ENCODE peak calls at places on chromosomes 6 and 20, in ten cellular contexts. One of them, this sample, is unnamed.

GRCh38 chr20:8375898-8376297 is 243.8 kb downstream of the PLCB1 start:
- DNase-seq in activated naive CD8-positive, alpha-beta T cell treated with anti-CD3 and anti-CD28 coated beads, Interleukin-2, amount 50 U/mL, for 24 hours: no peak
- DNase-seq in EL: peak
- DNase-seq in NCI-H2081: no peak
- DNase-seq in cerebellar cortex: no peak
- DNase-seq in NCI-H2171 treated with DMSO at 0.1 percent for 48 hours: no peak
- DNase-seq in activated naive CD4-positive, alpha-beta T cell: no peak
- DNase-seq in GM03348: no peak
- DNase-seq in lower lobe of right lung: no peak
- DNase-seq in NCI-H1105 treated with DMSO at 0.1 percent for 48 hours: no peak
- DNase-seq in this sample: no peak

GRCh38 chr20:2816583-2817340 is 598 bp downstream of the TMEM239 start:
- DNase-seq in NCI-H2171 treated with DMSO at 0.1 percent for 48 hours: no peak
- DNase-seq in cerebellar cortex: no peak
- DNase-seq in lower lobe of right lung: no peak
- DNase-seq in GM03348: no peak
- DNase-seq in activated naive CD8-positive, alpha-beta T cell treated with anti-CD3 and anti-CD28 coated beads, Interleukin-2, amount 50 U/mL, for 24 hours: no peak
- DNase-seq in EL: no peak
- DNase-seq in NCI-H1105 treated with DMSO at 0.1 percent for 48 hours: no peak
- DNase-seq in NCI-H2081: no peak
- DNase-seq in activated naive CD4-positive, alpha-beta T cell: no peak
- DNase-seq in this sample: no peak

GRCh38 chr20:46543959-46544358 is 6.5 kb downstream of the OCSTAMP start:
- DNase-seq in lower lobe of right lung: no peak
- DNase-seq in NCI-H1105 treated with DMSO at 0.1 percent for 48 hours: no peak
- DNase-seq in NCI-H2081: no peak
- DNase-seq in GM03348: no peak
- DNase-seq in activated naive CD4-positive, alpha-beta T cell: no peak
- DNase-seq in activated naive CD8-positive, alpha-beta T cell treated with anti-CD3 and anti-CD28 coated beads, Interleukin-2, amount 50 U/mL, for 24 hours: no peak
- DNase-seq in EL: no peak
- DNase-seq in NCI-H2171 treated with DMSO at 0.1 percent for 48 hours: no peak
- DNase-seq in cerebellar cortex: no peak
- DNase-seq in this sample: no peak

GRCh38 chr6:90284236-90284744 is 12.4 kb downstream of the BACH2 start:
- DNase-seq in lower lobe of right lung: no peak
- DNase-seq in activated naive CD8-positive, alpha-beta T cell treated with anti-CD3 and anti-CD28 coated beads, Interleukin-2, amount 50 U/mL, for 24 hours: peak
- DNase-seq in GM03348: peak
- DNase-seq in NCI-H1105 treated with DMSO at 0.1 percent for 48 hours: no peak
- DNase-seq in EL: peak
- DNase-seq in cerebellar cortex: no peak
- DNase-seq in activated naive CD4-positive, alpha-beta T cell: peak
- DNase-seq in NCI-H2171 treated with DMSO at 0.1 percent for 48 hours: no peak
- DNase-seq in NCI-H2081: no peak
- DNase-seq in this sample: peak

GRCh38 chr20:60804918-60805631 is 447.0 kb upstream of the CDH4 start:
- DNase-seq in activated naive CD8-positive, alpha-beta T cell treated with anti-CD3 and anti-CD28 coated beads, Interleukin-2, amount 50 U/mL, for 24 hours: no peak
- DNase-seq in GM03348: peak
- DNase-seq in EL: no peak
- DNase-seq in cerebellar cortex: no peak
- DNase-seq in NCI-H2171 treated with DMSO at 0.1 percent for 48 hours: no peak
- DNase-seq in NCI-H2081: no peak
- DNase-seq in lower lobe of right lung: no peak
- DNase-seq in activated naive CD4-positive, alpha-beta T cell: no peak
- DNase-seq in NCI-H1105 treated with DMSO at 0.1 percent for 48 hours: no peak
- DNase-seq in this sample: no peak

GRCh38 chr6:41028618-41029486 is 10.2 kb downstream of the UNC5CL start:
- DNase-seq in GM03348: no peak
- DNase-seq in lower lobe of right lung: no peak
- DNase-seq in NCI-H2171 treated with DMSO at 0.1 percent for 48 hours: no peak
- DNase-seq in cerebellar cortex: no peak
- DNase-seq in NCI-H2081: no peak
- DNase-seq in EL: no peak
- DNase-seq in activated naive CD4-positive, alpha-beta T cell: no peak
- DNase-seq in NCI-H1105 treated with DMSO at 0.1 percent for 48 hours: no peak
- DNase-seq in activated naive CD8-positive, alpha-beta T cell treated with anti-CD3 and anti-CD28 coated beads, Interleukin-2, amount 50 U/mL, for 24 hours: no peak
- DNase-seq in this sample: no peak

GRCh38 chr6:161091972-161092701 is 100.6 kb downstream of the MAP3K4 start:
- DNase-seq in NCI-H2081: no peak
- DNase-seq in activated naive CD8-positive, alpha-beta T cell treated with anti-CD3 and anti-CD28 coated beads, Interleukin-2, amount 50 U/mL, for 24 hours: no peak
- DNase-seq in lower lobe of right lung: no peak
- DNase-seq in GM03348: peak
- DNase-seq in activated naive CD4-positive, alpha-beta T cell: no peak
- DNase-seq in cerebellar cortex: no peak
- DNase-seq in NCI-H2171 treated with DMSO at 0.1 percent for 48 hours: no peak
- DNase-seq in NCI-H1105 treated with DMSO at 0.1 percent for 48 hours: no peak
- DNase-seq in EL: peak
- DNase-seq in this sample: no peak

GRCh38 chr20:51396365-51396909 is 146.1 kb downstream of the NFATC2 start:
- DNase-seq in GM03348: no peak
- DNase-seq in EL: no peak
- DNase-seq in cerebellar cortex: no peak
- DNase-seq in activated naive CD8-positive, alpha-beta T cell treated with anti-CD3 and anti-CD28 coated beads, Interleukin-2, amount 50 U/mL, for 24 hours: no peak
- DNase-seq in activated naive CD4-positive, alpha-beta T cell: no peak
- DNase-seq in lower lobe of right lung: no peak
- DNase-seq in NCI-H2081: no peak
- DNase-seq in NCI-H1105 treated with DMSO at 0.1 percent for 48 hours: no peak
- DNase-seq in NCI-H2171 treated with DMSO at 0.1 percent for 48 hours: no peak
- DNase-seq in this sample: no peak

GRCh38 chr6:32627831-32628230 is 9.4 kb upstream of the HLA-DQA1 start:
- DNase-seq in activated naive CD8-positive, alpha-beta T cell treated with anti-CD3 and anti-CD28 coated beads, Interleukin-2, amount 50 U/mL, for 24 hours: peak
- DNase-seq in NCI-H2081: no peak
- DNase-seq in EL: no peak
- DNase-seq in NCI-H2171 treated with DMSO at 0.1 percent for 48 hours: no peak
- DNase-seq in NCI-H1105 treated with DMSO at 0.1 percent for 48 hours: no peak
- DNase-seq in GM03348: peak
- DNase-seq in cerebellar cortex: peak
- DNase-seq in lower lobe of right lung: peak
- DNase-seq in activated naive CD4-positive, alpha-beta T cell: no peak
- DNase-seq in this sample: no peak

GRCh38 chr6:7184502-7184901 is 76.7 kb downstream of the RREB1 start:
- DNase-seq in NCI-H2081: no peak
- DNase-seq in NCI-H1105 treated with DMSO at 0.1 percent for 48 hours: no peak
- DNase-seq in EL: peak
- DNase-seq in GM03348: no peak
- DNase-seq in activated naive CD8-positive, alpha-beta T cell treated with anti-CD3 and anti-CD28 coated beads, Interleukin-2, amount 50 U/mL, for 24 hours: no peak
- DNase-seq in activated naive CD4-positive, alpha-beta T cell: no peak
- DNase-seq in lower lobe of right lung: no peak
- DNase-seq in cerebellar cortex: no peak
- DNase-seq in NCI-H2171 treated with DMSO at 0.1 percent for 48 hours: no peak
- DNase-seq in this sample: no peak

GRCh38 chr20:38159949-38160756 is 4.9 kb downstream of the TGM2 start:
- DNase-seq in NCI-H1105 treated with DMSO at 0.1 percent for 48 hours: no peak
- DNase-seq in cerebellar cortex: no peak
- DNase-seq in GM03348: no peak
- DNase-seq in activated naive CD4-positive, alpha-beta T cell: no peak
- DNase-seq in activated naive CD8-positive, alpha-beta T cell treated with anti-CD3 and anti-CD28 coated beads, Interleukin-2, amount 50 U/mL, for 24 hours: no peak
- DNase-seq in NCI-H2081: no peak
- DNase-seq in lower lobe of right lung: no peak
- DNase-seq in NCI-H2171 treated with DMSO at 0.1 percent for 48 hours: no peak
- DNase-seq in EL: no peak
- DNase-seq in this sample: no peak

This sample was measured in A549.